ENCODE peak calls at places on chromosomes 6 and 20, in seven cellular contexts. T, E, K, Z, N, H and L are unnamed samples.

GRCh38 chr20:15708984-15709598 is 864.2 kb downstream of the KIF16B start:
- DNase-seq in T (peak), E (peak), K (peak), Z (peak), N (no peak), H (peak), L (peak)

GRCh38 chr6:5567890-5568289 is 306.6 kb downstream of the FARS2 start:
- DNase-seq in T (no peak), E (no peak), K (no peak), Z (no peak), N (no peak), H (no peak), L (no peak)

GRCh38 chr6:102766946-102767345 is 1373.4 kb downstream of the GRIK2 start:
- DNase-seq in T (no peak), E (no peak), K (no peak), Z (no peak), N (peak), H (no peak), L (no peak)

GRCh38 chr6:29666826-29667130 is 9.9 kb downstream of the MOG start:
- DNase-seq in T (no peak), E (no peak), K (no peak), Z (no peak), N (no peak), H (no peak), L (no peak)

GRCh38 chr20:40606660-40607059 is 82.4 kb downstream of the MAFB start:
- DNase-seq in T (no peak), E (no peak), K (no peak), Z (no peak), N (no peak), H (no peak), L (no peak)

GRCh38 chr6:132820629-132821381 is 6.4 kb downstream of the RPS12 start:
- DNase-seq in T (no peak), E (no peak), K (no peak), Z (no peak), N (peak), H (no peak), L (no peak)

GRCh38 chr20:34567885-34568865 is 9.7 kb downstream of the MAP1LC3A start:
- DNase-seq in T (no peak), E (no peak), K (no peak), Z (no peak), N (no peak), H (no peak), L (no peak)

GRCh38 chr20:48298424-48298823 is 513.1 kb upstream of the SULF2 start:
- DNase-seq in T (no peak), E (no peak), K (no peak), Z (no peak), N (no peak), H (no peak), L (no peak)

GRCh38 chr6:98941319-98941718 is 6.4 kb downstream of the FBXL4 start:
- DNase-seq in T (no peak), E (no peak), K (no peak), Z (no peak), N (no peak), H (no peak), L (no peak)

GRCh38 chr6:124858564-124858963 is 103.7 kb upstream of the RNF217 start:
- DNase-seq in T (no peak), E (no peak), K (no peak), Z (no peak), N (no peak), H (no peak), L (no peak)

GRCh38 chr20:47326718-47327137 is 29.8 kb downstream of the ZMYND8 start:
- DNase-seq in T (no peak), E (no peak), K (no peak), Z (no peak), N (peak), H (no peak), L (no peak)

GRCh38 chr20:38222923-38223742 is 37.4 kb downstream of the KIAA1755 start:
- DNase-seq in T (no peak), E (no peak), K (no peak), Z (no peak), N (no peak), H (no peak), L (no peak)

GRCh38 chr20:18718129-18718528 is 95.5 kb upstream of the SCP2D1 start:
- DNase-seq in T (no peak), E (no peak), K (no peak), Z (no peak), N (no peak), H (no peak), L (no peak)

GRCh38 chr6:42532038-42532669 is 31.7 kb upstream of the UBR2 start:
- DNase-seq in T (peak), E (no peak), K (no peak), Z (peak), N (peak), H (peak), L (no peak)

GRCh38 chr20:53149184-53149651 is 177.1 kb downstream of the TSHZ2 start:
- DNase-seq in T (no peak), E (no peak), K (no peak), Z (no peak), N (no peak), H (no peak), L (no peak)

GRCh38 chr20:41135187-41135887 is 2.0 kb upstream of the PLCG1 start:
- DNase-seq in T (no peak), E (no peak), K (peak), Z (no peak), N (peak), H (peak), L (peak)

GRCh38 chr20:44186674-44187053 is 324 bp downstream of the JPH2 start:
- DNase-seq in T (no peak), E (no peak), K (no peak), Z (no peak), N (no peak), H (peak), L (no peak)